ENCODE peak calls at places on chromosome 5, in four cellular contexts. One of them, this sample, is unnamed.

GRCh38 chr5:129135633-129136032 is 41.1 kb downstream of the ISOC1 start:
- DNase-seq in lower lobe of right lung: no peak
- DNase-seq in EH: no peak
- DNase-seq in T-helper 1 cell: no peak
- DNase-seq in this sample: no peak

GRCh38 chr5:113140837-113141661 is 164.5 kb downstream of the DCP2 start:
- DNase-seq in lower lobe of right lung: no peak
- DNase-seq in EH: peak
- DNase-seq in T-helper 1 cell: no peak
- DNase-seq in this sample: no peak

GRCh38 chr5:32785639-32786216 is 74.6 kb downstream of the NPR3 start:
- DNase-seq in lower lobe of right lung: no peak
- DNase-seq in EH: peak
- DNase-seq in T-helper 1 cell: no peak
- DNase-seq in this sample: no peak

GRCh38 chr5:53922508-53923498 is 362.4 kb downstream of the NDUFS4 start:
- DNase-seq in lower lobe of right lung: no peak
- DNase-seq in EH: peak
- DNase-seq in T-helper 1 cell: no peak
- DNase-seq in this sample: no peak

GRCh38 chr5:56818409-56819026 is 3.2 kb downstream of the MAP3K1 start:
- DNase-seq in lower lobe of right lung: no peak
- DNase-seq in EH: peak
- DNase-seq in T-helper 1 cell: no peak
- DNase-seq in this sample: no peak

GRCh38 chr5:177373806-177374205 is 10.4 kb upstream of the SLC34A1 start:
- DNase-seq in lower lobe of right lung: no peak
- DNase-seq in EH: no peak
- DNase-seq in T-helper 1 cell: no peak
- DNase-seq in this sample: no peak

GRCh38 chr5:98458726-98459125 is 314.7 kb upstream of the RGMB start:
- DNase-seq in lower lobe of right lung: no peak
- DNase-seq in EH: peak
- DNase-seq in T-helper 1 cell: no peak
- DNase-seq in this sample: no peak

GRCh38 chr5:78449103-78449502 is 88.7 kb downstream of the SCAMP1 start:
- DNase-seq in lower lobe of right lung: no peak
- DNase-seq in EH: no peak
- DNase-seq in T-helper 1 cell: no peak
- DNase-seq in this sample: no peak

GRCh38 chr5:72109625-72110024 is 2.4 kb downstream of the MAP1B start:
- DNase-seq in lower lobe of right lung: no peak
- DNase-seq in EH: peak
- DNase-seq in T-helper 1 cell: no peak
- DNase-seq in this sample: no peak

This sample was measured in thoracic aorta.